ENCODE peak calls at places on chromosomes 16 and 17, in six cellular contexts. X, T, I, P, Y and Q are unnamed samples.

GRCh38 chr16:77723108-77723514 is 797 bp downstream of the NUDT7 start:
- DNase-seq in P (no peak), T (peak; percentile 43), Y (peak; percentile 66), X (peak; percentile 71), I (no peak), Q (no peak)

GRCh38 chr16:1763521-1764511 is 7.5 kb downstream of the NME3 start:
- DNase-seq in X (no peak), T (peak; percentile 23), I (no peak), Y (no peak), P (no peak), Q (no peak)

GRCh38 chr17:48611213-48611612 is 396 bp upstream of the HOXB7 start:
- DNase-seq in X (peak; percentile 64), T (peak; percentile 38), I (no peak), Y (no peak), P (no peak), Q (no peak)

GRCh38 chr16:11585460-11586374 is 1.0 kb downstream of the LITAF start:
- DNase-seq in P (peak; percentile 53), Y (no peak), X (peak; percentile 60), T (peak; percentile 39), I (no peak), Q (no peak)

GRCh38 chr17:70938311-70938710 is 769.0 kb downstream of the KCNJ2 start:
- DNase-seq in T (no peak), Y (no peak), X (no peak), P (no peak), I (no peak), Q (no peak)

GRCh38 chr16:67841816-67842508 is at the start of gene THAP11:
- DNase-seq in T (peak; percentile 97), P (peak; percentile 96), X (peak; percentile 99), I (no peak), Y (peak; percentile 79), Q (peak; percentile 94)

GRCh38 chr16:79563919-79564318 is 36.6 kb downstream of the MAF start:
- DNase-seq in X (no peak), P (no peak), Y (no peak), T (no peak), I (no peak), Q (no peak)

GRCh38 chr17:17343896-17344506 is 40.8 kb downstream of the NT5M start:
- DNase-seq in I (no peak), P (no peak), Y (no peak), T (no peak), X (no peak), Q (no peak)

GRCh38 chr16:22206847-22207714 is 1.0 kb downstream of the EEF2K start:
- DNase-seq in I (no peak), Y (peak; percentile 68), P (no peak), T (peak; percentile 65), X (peak; percentile 87), Q (peak; percentile 61)

GRCh38 chr17:69143683-69144231 is 2.1 kb upstream of the ABCA6 start:
- DNase-seq in X (no peak), T (no peak), I (no peak), Y (no peak), P (no peak), Q (no peak)

GRCh38 chr16:592518-593306 is 2.8 kb downstream of the RAB40C start:
- DNase-seq in X (peak; percentile 20), T (no peak), Y (no peak), P (peak; percentile 51), I (peak; percentile 61), Q (no peak)

GRCh38 chr17:39069114-39069756 is 82.2 kb downstream of the PLXDC1 start:
- DNase-seq in T (peak; percentile 76), X (peak; percentile 74), P (peak; percentile 46), Y (peak; percentile 25), I (no peak), Q (peak; percentile 40)

GRCh38 chr16:4990415-4990814 is 32.3 kb downstream of the SEC14L5 start:
- DNase-seq in I (no peak), Y (no peak), P (no peak), X (no peak), T (no peak), Q (no peak)

GRCh38 chr17:43608313-43608712 is 53.4 kb downstream of the MEOX1 start:
- DNase-seq in Y (peak; percentile 38), I (no peak), X (peak; percentile 58), P (no peak), T (no peak), Q (peak; percentile 27)

GRCh38 chr16:30876867-30877266 is 17.0 kb downstream of the BCL7C start:
- DNase-seq in X (peak; percentile 21), P (peak; percentile 62), T (no peak), Y (no peak), I (no peak), Q (no peak)

GRCh38 chr16:8958344-8958808 is 5.3 kb downstream of the USP7 start:
- DNase-seq in Y (peak; percentile 63), P (no peak), X (peak; percentile 92), I (no peak), T (peak; percentile 33), Q (peak; percentile 39)

GRCh38 chr17:352421-353212 is at the start of gene RPH3AL:
- DNase-seq in Y (peak; percentile 20), I (no peak), T (no peak), X (peak; percentile 20), P (peak; percentile 92), Q (peak; percentile 83)

GRCh38 chr16:56606071-56606687 is 2.2 kb upstream of the MT2A start:
- DNase-seq in I (no peak), Y (peak; percentile 77), T (no peak), P (no peak), X (peak; percentile 89), Q (peak; percentile 85)

GRCh38 chr17:78960945-78961344 is 18.8 kb downstream of the LGALS3BP start:
- DNase-seq in Y (no peak), T (no peak), I (no peak), X (peak; percentile 48), P (peak; percentile 46), Q (no peak)

GRCh38 chr16:81251871-81252270 is 13.4 kb downstream of the BCO1 start:
- DNase-seq in T (no peak), Y (peak; percentile 80), X (peak; percentile 10), I (no peak), P (no peak), Q (no peak)

GRCh38 chr16:86956437-86956836 is 360.8 kb downstream of the C16orf95 start:
- DNase-seq in I (no peak), X (no peak), P (no peak), Y (no peak), T (no peak), Q (no peak)

GRCh38 chr17:76408037-76408849 is 23.8 kb downstream of the SPHK1 start:
- DNase-seq in P (peak; percentile 62), X (peak; percentile 62), T (peak; percentile 89), Y (no peak), I (no peak), Q (peak; percentile 91)

GRCh38 chr17:69581061-69581955 is 166.8 kb downstream of the MAP2K6 start:
- DNase-seq in T (peak; percentile 100), X (no peak), I (no peak), Y (peak; percentile 39), P (no peak), Q (no peak)

GRCh38 chr16:1193825-1194581 is 31.1 kb downstream of the TPSG1 start:
- DNase-seq in T (no peak), X (no peak), I (no peak), Y (no peak), P (no peak), Q (no peak)

GRCh38 chr17:14510136-14510535 is 209.3 kb downstream of the HS3ST3B1 start:
- DNase-seq in I (no peak), T (no peak), X (peak; percentile 27), Y (no peak), P (no peak), Q (no peak)

GRCh38 chr16:71367243-71367976 is 8.9 kb downstream of the CALB2 start:
- DNase-seq in X (peak; percentile 70), T (peak; percentile 37), P (peak; percentile 55), Y (no peak), I (no peak), Q (peak; percentile 52)

GRCh38 chr16:1338855-1339675 is 5.6 kb downstream of the BAIAP3 start:
- DNase-seq in I (no peak), T (no peak), X (no peak), Y (no peak), P (no peak), Q (no peak)

GRCh38 chr17:38918129-38918913 is 7.1 kb upstream of the LASP1NB start:
- DNase-seq in T (no peak), Y (no peak), P (no peak), X (no peak), I (no peak), Q (no peak)

GRCh38 chr17:61309857-61310256 is 89.8 kb upstream of the TBX2 start:
- DNase-seq in T (no peak), X (peak; percentile 90), P (no peak), Y (peak; percentile 90), I (no peak), Q (peak; percentile 54)

GRCh38 chr17:72590882-72591499 is 470.2 kb downstream of the SOX9 start:
- DNase-seq in P (no peak), Y (no peak), X (peak; percentile 29), I (no peak), T (no peak), Q (peak; percentile 57)
- H3K4me3 ChIP-seq in P (peak overlapping the region; percentile 93), Y (peak overlapping the region; percentile 95), X (peak overlapping the region; percentile 81), I (peak overlapping the region; percentile 86), T (no peak overlapping the region), Q (peak overlapping the region; percentile 95)

GRCh38 chr17:37039269-37039668 is 90.5 kb downstream of the AATF start:
- DNase-seq in P (no peak), I (no peak), Y (no peak), T (no peak), X (no peak), Q (no peak)
- H3K27ac ChIP-seq in P (no peak overlapping the region), I (no peak overlapping the region), Y (no peak overlapping the region), T (no peak overlapping the region), X (no peak overlapping the region), Q (no peak overlapping the region)

DNA sequence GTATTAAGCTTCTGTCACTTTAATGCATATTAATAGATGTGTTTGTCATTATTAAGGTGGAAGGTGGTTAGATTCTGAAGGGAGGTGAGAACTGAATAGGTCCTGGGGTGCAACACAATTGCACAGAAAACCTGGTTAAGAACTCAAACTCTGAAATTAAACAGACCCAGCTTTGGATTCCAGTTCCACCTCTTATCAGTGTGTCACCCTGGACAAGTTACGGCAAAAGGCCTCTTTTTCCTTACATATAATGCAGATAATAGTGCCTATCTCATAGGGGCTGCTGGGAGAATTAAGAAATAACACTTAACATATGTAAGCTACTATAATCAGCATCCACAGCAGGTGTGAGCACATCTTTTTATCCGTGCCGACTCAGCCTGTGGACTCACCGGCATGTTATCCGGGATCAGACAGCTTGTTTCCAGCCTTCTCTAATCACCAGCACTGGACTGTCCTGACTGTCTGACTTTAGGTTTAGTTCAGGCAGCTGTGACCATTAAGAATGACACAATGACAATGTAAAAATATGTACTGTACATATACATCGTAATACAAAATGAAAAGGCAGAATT is 31.4 kb downstream of the TEX2 start:
- DNase-seq in X (no peak), T (no peak), Y (no peak), I (no peak), P (no peak), Q (no peak)
- H3K79me2 ChIP-seq in X (peaks cover 87% of the 10 kb centered on the region), T (no peaks in the 10 kb centered on the region), Y (peaks cover 37% of the 10 kb centered on the region), I (peaks cover 50% of the 10 kb centered on the region), P (peaks cover 57% of the 10 kb centered on the region), Q (peaks cover 79% of the 10 kb centered on the region)

DNA sequence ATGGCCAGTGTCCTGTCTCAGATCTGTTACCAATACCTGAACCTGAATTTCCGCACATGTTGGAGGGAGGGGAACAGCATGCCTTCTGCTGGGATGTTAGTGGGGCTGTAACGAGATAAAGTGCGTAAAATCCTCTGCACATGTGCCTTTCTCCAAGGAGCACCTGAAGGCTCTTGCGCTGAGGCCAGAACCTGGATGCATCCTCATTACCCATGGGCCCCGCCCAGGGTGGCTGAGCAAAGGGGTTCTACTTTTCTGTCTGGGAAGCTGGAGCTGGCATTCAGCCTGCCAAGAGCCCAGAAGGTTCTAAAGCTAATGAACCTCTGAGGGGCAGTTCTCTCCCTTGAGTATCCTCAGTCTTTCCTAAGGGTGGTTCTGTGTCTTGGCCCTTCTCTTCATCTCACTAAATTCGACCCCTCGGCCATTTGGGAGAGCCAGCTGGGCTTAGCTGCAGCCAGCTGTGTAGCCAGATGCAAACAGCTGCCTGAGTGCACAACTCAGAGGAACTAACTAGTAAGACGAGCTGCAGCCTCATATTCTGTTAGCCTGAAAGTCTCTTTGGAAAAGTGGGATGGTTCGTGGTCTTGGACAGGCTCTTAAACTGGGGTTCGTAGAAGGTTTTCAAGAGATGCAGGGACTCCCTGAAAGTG is 2.5 kb downstream of the ITGA3 start:
- DNase-seq in P (no peak), X (no peak), Y (no peak), T (no peak), I (no peak), Q (no peak)
- H3K4me3 ChIP-seq in P (no peak overlapping the region), X (peak overlapping the region; percentile 83), Y (peak overlapping the region; percentile 74), T (no peak overlapping the region), I (peak overlapping the region; percentile 97), Q (peak overlapping the region; percentile 90)